ENCODE peak calls at places on chromosomes 11 and 22, in ten cellular contexts. E is ovary, Q is tibial nerve, N is spleen, O is IMR-90, U is stomach, K is breast epithelium, Y is prostate gland, A is sigmoid colon, J is adrenal gland. G is an unnamed sample.

GRCh38 chr11:11263238-11264030 is 89.6 kb downstream of the CSNK2A3 start:
- DNase-seq in O (peak), J (no peak), N (no peak), U (no peak), K (no peak), Y (peak), A (no peak), E (no peak), Q (no peak), G (no peak)

GRCh38 chr11:2468363-2469240 is 23.8 kb downstream of the KCNQ1 start:
- DNase-seq in E (no peak), A (peak), J (peak), U (peak), N (no peak), O (no peak), K (no peak), Y (no peak), Q (no peak), G (peak)

GRCh38 chr11:62148271-62148980 is 24.6 kb downstream of the INCENP start:
- DNase-seq in K (no peak), N (peak), Y (no peak), Q (no peak), E (no peak), U (peak), A (no peak), J (peak), O (no peak), G (peak)

GRCh38 chr11:62536301-62536957 is 10.2 kb downstream of the AHNAK start:
- DNase-seq in A (peak), Q (no peak), J (no peak), U (no peak), E (no peak), N (no peak), O (no peak), Y (no peak), K (no peak), G (no peak)

GRCh38 chr11:62505112-62505783 is 41.4 kb downstream of the AHNAK start:
- DNase-seq in A (peak), Y (no peak), N (no peak), Q (no peak), U (no peak), O (no peak), J (no peak), E (no peak), K (no peak), G (no peak)

GRCh38 chr11:64971421-64972233 is at the start of gene MAJIN:
- DNase-seq in Q (peak), J (peak), E (peak), U (peak), K (peak), A (peak), O (peak), Y (peak), N (peak), G (peak)

GRCh38 chr22:22959147-22959827 is 71.7 kb downstream of the IGLL5 start:
- DNase-seq in N (peak), U (peak), A (peak), J (peak), E (peak), Y (peak), Q (peak), K (peak), O (peak), G (peak)

GRCh38 chr11:58900479-58901420 is 38.5 kb upstream of the GLYATL1 start:
- DNase-seq in O (peak), A (no peak), U (peak), J (peak), Y (peak), N (peak), K (peak), Q (peak), E (no peak), G (peak)

GRCh38 chr11:60084866-60085265 is 3.6 kb upstream of the MS4A2 start:
- DNase-seq in E (no peak), Y (peak), N (no peak), A (no peak), J (no peak), K (no peak), Q (no peak), U (no peak), O (no peak), G (no peak)

GRCh38 chr11:85187992-85188391 is 439.2 kb downstream of the DLG2 start:
- DNase-seq in K (no peak), Y (no peak), U (no peak), Q (no peak), O (no peak), A (no peak), N (no peak), J (no peak), E (no peak), G (no peak)

GRCh38 chr11:65170058-65170534 is at the start of gene SPDYC:
- DNase-seq in Q (no peak), A (no peak), Y (no peak), U (no peak), O (no peak), E (no peak), N (peak), K (no peak), J (no peak), G (peak)

GRCh38 chr11:88338223-88338661 is 706 bp upstream of the CTSC start:
- DNase-seq in E (peak), J (peak), A (peak), U (peak), K (no peak), N (peak), Y (no peak), O (peak), Q (peak), G (peak)

GRCh38 chr11:121366038-121366437 is 73.5 kb downstream of the SC5D start:
- DNase-seq in Y (no peak), E (no peak), Q (no peak), A (no peak), N (no peak), J (no peak), O (no peak), K (no peak), U (no peak), G (no peak)

GRCh38 chr11:73464347-73464746 is 88.1 kb downstream of the RELT start:
- DNase-seq in U (no peak), O (peak), N (no peak), Y (no peak), A (no peak), J (no peak), E (no peak), Q (no peak), K (no peak), G (no peak)

GRCh38 chr11:94801866-94802460 is 33.8 kb downstream of the AMOTL1 start:
- DNase-seq in O (no peak), A (no peak), Y (no peak), N (no peak), E (no peak), K (no peak), U (no peak), Q (no peak), J (no peak), G (no peak)

GRCh38 chr11:955154-956049 is 29.7 kb downstream of the AP2A2 start:
- DNase-seq in E (no peak), O (no peak), A (no peak), Q (no peak), J (no peak), K (peak), Y (peak), U (no peak), N (no peak), G (no peak)

GRCh38 chr11:60912851-60913550 is 957 bp upstream of the TMEM109 start:
- DNase-seq in Q (no peak), J (no peak), N (peak), Y (peak), O (no peak), A (peak), U (peak), E (no peak), K (peak), G (no peak)

GRCh38 chr11:69963533-69964246 is 114.4 kb upstream of the ANO1 start:
- DNase-seq in K (no peak), A (no peak), U (no peak), N (no peak), E (no peak), J (no peak), Y (no peak), Q (no peak), O (peak), G (no peak)

GRCh38 chr22:50004923-50005322 is 7.6 kb downstream of the IL17REL start:
- DNase-seq in Y (no peak), J (no peak), U (no peak), K (no peak), A (no peak), N (no peak), O (no peak), Q (no peak), E (no peak), G (no peak)

GRCh38 chr11:62680825-62681240 is 2.0 kb upstream of the UBXN1 start:
- DNase-seq in Y (peak), Q (peak), O (peak), E (no peak), N (no peak), A (peak), U (peak), K (no peak), J (peak), G (peak)

GRCh38 chr22:50008151-50009040 is 4.2 kb downstream of the IL17REL start:
- DNase-seq in Y (peak), J (no peak), N (no peak), A (no peak), K (no peak), O (no peak), U (no peak), E (no peak), Q (no peak), G (no peak)

GRCh38 chr22:45400046-45400445 is 13.4 kb downstream of the SMC1B start:
- DNase-seq in A (no peak), K (no peak), N (no peak), O (no peak), Y (peak), J (no peak), Q (no peak), U (no peak), E (no peak), G (no peak)

GRCh38 chr22:35995345-35995744 is 33.3 kb downstream of the RBFOX2 start:
- DNase-seq in U (no peak), E (no peak), O (peak), Y (no peak), N (no peak), J (no peak), K (no peak), A (no peak), Q (no peak), G (no peak)

GRCh38 chr11:22115470-22116037 is 77.3 kb upstream of the ANO5 start:
- DNase-seq in K (no peak), O (no peak), Y (no peak), A (no peak), U (no peak), J (no peak), Q (no peak), N (no peak), E (no peak), G (no peak)

GRCh38 chr22:50705219-50705691 is 32.6 kb downstream of the SHANK3 start:
- DNase-seq in A (peak), J (peak), K (no peak), U (peak), Y (no peak), N (peak), O (peak), Q (peak), E (peak), G (peak)

GRCh38 chr22:37459211-37459610 is 27.0 kb downstream of the MFNG start:
- DNase-seq in E (no peak), A (no peak), K (no peak), J (no peak), N (no peak), Y (no peak), Q (no peak), O (no peak), U (peak), G (no peak)

GRCh38 chr11:105148241-105148640 is 8.7 kb upstream of the CARD18 start:
- DNase-seq in O (peak), J (no peak), A (no peak), K (no peak), E (no peak), N (no peak), U (no peak), Q (no peak), Y (no peak), G (no peak)

GRCh38 chr11:123122852-123123251 is 60.9 kb upstream of the HSPA8 start:
- DNase-seq in Q (no peak), J (no peak), A (no peak), U (no peak), O (no peak), K (no peak), N (no peak), Y (no peak), E (no peak), G (no peak)

GRCh38 chr11:109960831-109961230 is 132.4 kb upstream of the ZC3H12C start:
- DNase-seq in Q (peak), U (no peak), Y (no peak), O (peak), K (no peak), N (no peak), E (peak), J (peak), A (no peak), G (peak)

GRCh38 chr22:49953027-49953679 is 7.4 kb upstream of the PIM3 start:
- DNase-seq in A (no peak), J (no peak), N (no peak), U (peak), K (no peak), E (no peak), O (no peak), Y (no peak), Q (no peak), G (no peak)

GRCh38 chr22:23070418-23071162 is at the start of gene GNAZ:
- DNase-seq in U (no peak), O (no peak), Y (no peak), J (peak), N (peak), Q (no peak), K (no peak), E (peak), A (peak), G (no peak)

GRCh38 chr11:77046060-77046501 is 11.9 kb downstream of the B3GNT6 start:
- DNase-seq in Q (no peak), Y (no peak), O (no peak), U (peak), J (peak), K (no peak), E (peak), A (peak), N (no peak), G (peak)

GRCh38 chr11:111550258-111550657 is 9.7 kb downstream of the LAYN start:
- DNase-seq in E (no peak), N (no peak), Q (no peak), K (no peak), U (no peak), J (no peak), A (no peak), O (no peak), Y (no peak), G (no peak)

GRCh38 chr11:114953039-114953438 is 274.7 kb downstream of the NXPE2 start:
- DNase-seq in A (no peak), E (no peak), Y (no peak), O (no peak), Q (no peak), K (no peak), U (no peak), N (no peak), J (no peak), G (no peak)
- TF ChIP-seq CTCF in A (no peak), E (no peak), Y (no peak), O (no peak), Q (no peak), K (no peak), U (no peak), N (no peak), J (no peak), G (no peak)

GRCh38 chr11:134482128-134482527 is 70.1 kb upstream of the B3GAT1 start:
- DNase-seq in J (no peak), U (no peak), A (no peak), K (no peak), Y (no peak), N (no peak), O (no peak), Q (no peak), E (no peak), G (no peak)

GRCh38 chr11:134479206-134479955 is 67.3 kb upstream of the B3GAT1 start:
- DNase-seq in Q (no peak), O (no peak), A (no peak), U (no peak), N (no peak), Y (no peak), J (peak), K (no peak), E (no peak), G (no peak)

GRCh38 chr11:134482865-134483264 is 70.8 kb upstream of the B3GAT1 start:
- DNase-seq in U (no peak), N (no peak), J (peak), Q (no peak), K (no peak), O (no peak), Y (no peak), A (no peak), E (no peak), G (no peak)

GRCh38 chr11:134480129-134480652 is 68.1 kb upstream of the B3GAT1 start:
- DNase-seq in Q (no peak), J (peak), Y (no peak), N (no peak), U (no peak), E (no peak), K (no peak), A (no peak), O (no peak), G (no peak)

DNA sequence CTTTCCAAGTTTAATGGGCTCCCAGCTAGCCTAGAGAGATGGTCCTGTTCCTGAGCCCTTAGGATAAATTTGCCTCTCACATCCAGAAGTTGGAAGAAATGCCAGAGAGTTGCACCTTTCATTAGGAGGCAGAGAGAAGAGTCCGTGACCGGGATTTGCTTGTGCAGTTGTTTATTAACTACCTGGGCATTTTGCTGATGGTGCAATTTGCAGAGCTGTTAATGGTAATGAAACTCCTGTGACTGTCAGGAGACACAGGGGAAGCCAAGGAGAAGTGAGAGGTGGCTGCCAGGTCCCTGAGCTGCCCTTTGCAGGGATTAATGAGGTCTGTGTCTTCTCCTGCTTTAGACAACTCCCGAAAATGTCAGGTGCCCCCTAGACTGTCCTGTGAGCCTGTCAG is 69.1 kb upstream of the B3GAT1 start:
- DNase-seq in Q (no peak), J (no peak), O (no peak), U (no peak), Y (no peak), N (no peak), K (no peak), E (no peak), A (no peak), G (no peak)
- H3K27ac ChIP-seq in Q (no peak), J (no peak), O (no peak), U (no peak), Y (no peak), N (no peak), K (no peak), E (no peak), A (no peak), G (no peak)

GRCh38 chr11:48064306-48064705 is 83.9 kb downstream of the PTPRJ start:
- DNase-seq in Y (no peak), N (no peak), E (peak), K (no peak), A (no peak), U (no peak), Q (no peak), O (peak), J (no peak), G (no peak)
- TF ChIP-seq POLR2A in Y (no peak), N (no peak), E (no peak), K (no peak), A (no peak), U (no peak), Q (no peak), O (no peak), J (no peak), G (no peak)

GRCh38 chr11:124970925-124971324 is 16.9 kb downstream of the CCDC15 start:
- DNase-seq in O (peak), A (no peak), J (no peak), Q (no peak), Y (no peak), N (no peak), E (no peak), U (no peak), K (no peak), G (no peak)
- TF ChIP-seq CTCF in O (no peak), A (no peak), J (peak), Q (no peak), Y (peak), N (no peak), E (no peak), U (no peak), K (no peak), G (no peak)

DNA sequence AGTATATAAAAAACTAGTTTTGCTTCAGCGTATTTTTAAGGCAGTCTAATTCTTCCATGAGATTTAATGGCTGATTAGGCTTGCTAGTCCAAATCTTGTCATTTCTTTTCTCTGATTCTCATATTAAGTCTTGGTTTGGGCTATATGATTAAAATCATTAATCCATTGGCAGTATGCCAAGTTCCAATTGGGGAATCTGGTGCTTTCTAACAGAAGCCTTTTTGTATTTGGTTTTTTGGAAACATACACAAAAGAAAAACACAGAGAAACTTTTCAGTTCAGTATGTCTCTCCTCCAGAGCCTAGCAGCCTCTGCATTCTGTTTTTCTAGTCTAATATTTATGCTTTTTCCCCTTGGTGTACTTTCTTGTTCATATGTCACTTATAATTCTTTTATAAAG is 37.9 kb downstream of the SWAP70 start:
- DNase-seq in E (no peak), Q (no peak), O (no peak), K (no peak), U (no peak), Y (no peak), N (no peak), A (no peak), J (no peak), G (no peak)
- H3K27ac ChIP-seq in E (no peak), Q (peak), O (no peak), K (peak), U (peak), Y (no peak), N (peak), A (peak), J (no peak), G (no peak)

G was measured in testis.